ENCODE peak calls at places on chromosomes 6 and 20, in five cellular contexts. G is A549, M is tibial artery, D is NB4, U is fibroblast of lung. I is an unnamed sample.
A peak's percentile ranks its signal among the peaks of the same experiment; 100 is the strongest.

GRCh38 chr20:32098786-32099185 is 10.7 kb upstream of the TM9SF4 start:
- DNase-seq in G (no peak), M (peak; percentile 45), D (no peak), U (no peak), I (no peak)

GRCh38 chr6:26103141-26103769 is 16.0 kb downstream of the HFE start:
- DNase-seq in G (peak; percentile 44), M (no peak), D (no peak), U (peak; percentile 71), I (peak; percentile 82)

GRCh38 chr6:168871535-168872106 is 382.0 kb downstream of the THBS2 start:
- DNase-seq in G (no peak), M (no peak), D (no peak), U (no peak), I (no peak)

GRCh38 chr6:3414704-3415453 is 42.0 kb downstream of the SLC22A23 start:
- DNase-seq in G (no peak), M (no peak), D (peak; percentile 21), U (no peak), I (no peak)

GRCh38 chr20:420721-421574 is 12.8 kb downstream of the RBCK1 start:
- DNase-seq in G (peak; percentile 70), M (peak; percentile 55), D (peak; percentile 48), U (no peak), I (no peak)

GRCh38 chr20:52484438-52484837 is 292.9 kb upstream of the ZFP64 start:
- DNase-seq in G (no peak), M (no peak), D (no peak), U (no peak), I (no peak)

GRCh38 chr20:24702501-24703283 is 233.3 kb downstream of the SYNDIG1 start:
- DNase-seq in G (no peak), M (peak; percentile 32), D (no peak), U (no peak), I (no peak)

GRCh38 chr6:83429269-83429668 is 1.6 kb downstream of the ME1 start:
- DNase-seq in G (no peak), M (no peak), D (no peak), U (no peak), I (no peak)

GRCh38 chr6:82268301-82268846 is 20.8 kb upstream of the IBTK start:
- DNase-seq in G (no peak), M (no peak), D (no peak), U (no peak), I (peak; percentile 59)

GRCh38 chr6:73823832-73824231 is 127.8 kb downstream of the CD109 start:
- DNase-seq in G (no peak), M (no peak), D (no peak), U (no peak), I (no peak)

GRCh38 chr20:51700809-51701285 is 67.3 kb downstream of the ATP9A start:
- DNase-seq in G (peak; percentile 74), M (no peak), D (peak; percentile 50), U (peak; percentile 63), I (peak; percentile 60)

GRCh38 chr6:157627195-157627966 is 195.7 kb upstream of the SNX9 start:
- DNase-seq in G (no peak), M (no peak), D (no peak), U (no peak), I (no peak)

GRCh38 chr6:144248470-144249301 is 36.4 kb upstream of the UTRN start:
- DNase-seq in G (no peak), M (no peak), D (no peak), U (peak; percentile 87), I (peak; percentile 96)

GRCh38 chr6:27049863-27050781 is 197.4 kb upstream of the PRSS16 start:
- DNase-seq in G (no peak), M (no peak), D (no peak), U (no peak), I (no peak)

GRCh38 chr20:57323034-57323433 is 6.6 kb upstream of the SPO11 start:
- DNase-seq in G (no peak), M (no peak), D (peak; percentile 86), U (no peak), I (peak; percentile 56)

GRCh38 chr6:144500886-144501285 is 215.8 kb downstream of the UTRN start:
- DNase-seq in G (no peak), M (no peak), D (no peak), U (no peak), I (no peak)

GRCh38 chr20:8601542-8601912 is 467.4 kb upstream of the PLCB4 start:
- DNase-seq in G (no peak), M (no peak), D (peak; percentile 49), U (no peak), I (no peak)

GRCh38 chr6:45652393-45652792 is 274.7 kb upstream of the SUPT3H start:
- DNase-seq in G (no peak), M (no peak), D (no peak), U (peak; percentile 74), I (no peak)

GRCh38 chr6:36335465-36336209 is 1.1 kb downstream of the BNIP5 start:
- DNase-seq in G (no peak), M (peak; percentile 19), D (no peak), U (no peak), I (no peak)

GRCh38 chr6:155853011-155853410 is 397.4 kb upstream of the NOX3 start:
- DNase-seq in G (no peak), M (no peak), D (no peak), U (no peak), I (no peak)

GRCh38 chr6:34176261-34177031 is 30.6 kb upstream of the GRM4 start:
- DNase-seq in G (no peak), M (no peak), D (no peak), U (no peak), I (no peak)

GRCh38 chr20:21571841-21572690 is 58.2 kb upstream of the NKX2-2 start:
- DNase-seq in G (no peak), M (no peak), D (peak; percentile 20), U (peak; percentile 6), I (peak; percentile 20)

GRCh38 chr6:163332575-163332974 is 81.9 kb upstream of the QKI start:
- DNase-seq in G (no peak), M (peak; percentile 40), D (no peak), U (no peak), I (no peak)

GRCh38 chr6:101706576-101706975 is 313.1 kb downstream of the GRIK2 start:
- DNase-seq in G (no peak), M (no peak), D (no peak), U (no peak), I (no peak)

DNA sequence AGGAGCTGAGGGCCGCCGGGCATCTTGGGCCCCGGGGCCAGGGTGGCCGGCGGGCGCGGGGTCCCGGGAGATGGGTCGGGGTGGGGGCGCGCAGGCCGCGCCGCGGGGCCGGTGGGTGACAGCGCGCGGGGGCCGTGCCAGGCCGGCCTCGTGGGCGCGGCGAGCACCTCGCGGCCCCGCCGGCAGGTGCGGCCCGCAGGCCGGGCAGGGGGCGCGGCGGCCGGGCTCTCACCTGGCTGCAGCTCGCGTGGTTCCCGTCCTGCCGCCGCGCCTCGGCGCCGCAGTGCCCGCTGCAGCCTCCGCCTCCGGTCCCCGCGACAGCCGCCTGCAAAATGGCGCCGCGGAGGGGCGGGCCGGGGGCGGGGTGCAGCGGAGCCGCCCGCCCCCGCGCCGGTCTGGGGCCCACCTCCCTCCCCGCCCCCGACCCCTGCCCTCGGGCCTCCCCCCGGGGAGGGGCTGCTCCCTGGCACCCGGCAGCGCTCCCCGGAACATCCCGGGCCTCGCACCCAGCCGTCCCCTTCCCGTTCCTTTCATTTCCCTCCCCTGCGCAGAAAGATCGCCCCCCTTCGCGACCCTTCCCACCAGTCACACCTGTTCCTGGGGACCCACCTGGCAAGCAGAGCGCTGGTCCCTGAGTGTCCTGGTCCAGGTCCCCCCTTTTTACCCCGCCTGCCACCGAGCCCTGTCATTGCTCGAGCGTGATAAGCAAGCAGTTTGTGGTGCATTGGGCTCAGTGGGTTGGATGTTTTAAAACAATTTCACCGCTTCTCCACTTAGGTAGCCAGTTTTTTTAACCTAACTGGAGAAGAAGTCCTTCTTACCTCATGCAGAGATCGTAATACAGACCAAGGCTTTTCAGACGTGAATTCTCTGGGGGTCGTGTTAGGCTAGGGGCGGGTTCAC is at the start of gene SLC23A2:
- DNase-seq in G (peak; percentile 31), M (peak; percentile 67), D (peak; percentile 73), U (no peak), I (no peak)
- TF ChIP-seq CTCF in G (no peak), M (no peak), D (no peak), U (no peak), I (no peak)

GRCh38 chr6:293185-294174 is 1.2 kb downstream of the DUSP22 start:
- DNase-seq in G (no peak), M (peak; percentile 71), D (peak; percentile 36), U (peak; percentile 23), I (peak; percentile 48)

GRCh38 chr6:291148-291696 is 1.1 kb upstream of the DUSP22 start:
- DNase-seq in G (peak; percentile 32), M (no peak), D (peak; percentile 33), U (no peak), I (peak; percentile 8)

GRCh38 chr6:291697-292505 is at the start of gene DUSP22:
- DNase-seq in G (peak; percentile 78), M (peak; percentile 94), D (peak; percentile 91), U (peak; percentile 83), I (peak; percentile 83)

GRCh38 chr6:294656-295565 is 2.6 kb downstream of the DUSP22 start:
- DNase-seq in G (no peak), M (no peak), D (peak; percentile 61), U (no peak), I (no peak)

GRCh38 chr6:292506-293184 is 358 bp downstream of the DUSP22 start:
- DNase-seq in G (peak; percentile 57), M (peak; percentile 85), D (peak; percentile 91), U (peak; percentile 38), I (peak; percentile 46)
- TF ChIP-seq CTCF in G (no peak), M (no peak), D (no peak), U (no peak), I (no peak)

DNA sequence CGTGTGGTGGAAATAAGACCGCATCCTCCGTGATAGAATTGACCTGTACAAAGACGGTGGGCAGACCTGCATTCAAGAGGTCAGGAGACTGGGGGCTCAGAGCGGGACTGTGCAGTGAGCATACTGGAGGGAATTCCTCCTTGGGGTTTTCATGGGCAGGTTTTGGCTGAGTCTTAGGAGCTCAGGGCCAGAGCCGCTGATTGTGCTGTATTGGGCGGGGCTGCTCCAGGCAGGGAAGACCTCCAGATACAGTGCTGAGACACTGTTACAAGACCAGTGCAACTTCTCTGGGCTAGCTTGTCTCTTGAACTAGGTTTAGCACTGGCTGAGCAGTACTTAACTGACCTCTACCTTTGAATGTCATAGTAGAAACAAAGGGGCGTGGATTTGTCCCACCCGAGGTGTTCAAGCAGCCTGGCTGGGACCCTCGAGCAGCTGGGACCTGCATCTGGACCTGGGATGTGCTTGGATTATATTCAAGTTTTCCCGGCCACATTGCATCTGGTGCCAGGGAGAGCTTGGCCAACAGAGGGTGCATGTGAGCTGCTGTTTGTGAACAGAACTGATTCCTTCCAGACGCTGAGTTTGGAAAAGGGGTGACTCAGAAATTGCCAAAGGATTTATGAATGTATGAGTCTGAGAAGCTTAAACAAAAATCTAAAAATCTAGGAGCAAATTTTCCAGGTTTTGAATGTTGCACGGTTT is 33.4 kb upstream of the SLC22A1 start:
- DNase-seq in G (peak; percentile 55), M (peak; percentile 82), D (peak; percentile 20), U (peak; percentile 87), I (peak; percentile 91)
- TF ChIP-seq CTCF in G (peak; percentile 74), M (peak; percentile 76), D (peak; percentile 57), U (peak; percentile 93), I (peak; percentile 94)

GRCh38 chr20:23084845-23085355 is 1.2 kb downstream of the CD93 start:
- DNase-seq in G (no peak), M (no peak), D (no peak), U (no peak), I (no peak)

GRCh38 chr20:23086931-23087411 is 847 bp upstream of the CD93 start:
- DNase-seq in G (no peak), M (no peak), D (peak; percentile 70), U (no peak), I (no peak)

GRCh38 chr20:23087587-23088275 is 1.6 kb upstream of the CD93 start:
- DNase-seq in G (no peak), M (no peak), D (peak; percentile 66), U (no peak), I (no peak)

GRCh38 chr20:23085415-23086055 is 589 bp downstream of the CD93 start:
- DNase-seq in G (no peak), M (no peak), D (peak; percentile 59), U (no peak), I (no peak)

GRCh38 chr20:23086056-23086551 is at the start of gene CD93:
- DNase-seq in G (no peak), M (peak; percentile 83), D (peak; percentile 86), U (no peak), I (peak; percentile 22)
- TF ChIP-seq CTCF in G (no peak), M (no peak), D (no peak), U (no peak), I (no peak)

I was measured in fibroblast of the aortic adventitia.